ENCODE peak calls at places on chromosomes 3 and 15, in seven cellular contexts. T, P, U, C, D, K and B are unnamed samples.
A peak's percentile ranks its signal among the peaks of the same experiment; 100 is the strongest.

GRCh38 chr15:33392453-33392852 is 81.7 kb downstream of the RYR3 start:
- DNase-seq in T (no peak), P (no peak), U (no peak), C (no peak), D (no peak), K (no peak), B (no peak)

GRCh38 chr3:125651246-125651645 is 55.9 kb upstream of the OSBPL11 start:
- DNase-seq in T (no peak), P (no peak), U (no peak), C (no peak), D (no peak), K (no peak), B (peak; percentile 9)

GRCh38 chr15:59437473-59437776 is 561 bp upstream of the FAM81A start:
- DNase-seq in T (no peak), P (no peak), U (no peak), C (no peak), D (peak; percentile 12), K (no peak), B (no peak)

GRCh38 chr15:97968380-97968779 is 7.9 kb downstream of the ARRDC4 start:
- DNase-seq in T (no peak), P (no peak), U (no peak), C (no peak), D (no peak), K (no peak), B (peak; percentile 50)

GRCh38 chr3:197801801-197802504 is 10.9 kb downstream of the LRCH3 start:
- DNase-seq in T (no peak), P (peak; percentile 28), U (peak; percentile 71), C (peak; percentile 72), D (no peak), K (no peak), B (peak; percentile 11)

GRCh38 chr15:100770781-100771584 is 108.6 kb upstream of the ALDH1A3 start:
- DNase-seq in T (no peak), P (no peak), U (no peak), C (no peak), D (no peak), K (no peak), B (no peak)

GRCh38 chr15:67241132-67241855 is 13.2 kb downstream of the AAGAB start:
- DNase-seq in T (no peak), P (no peak), U (no peak), C (peak; percentile 25), D (no peak), K (no peak), B (no peak)

GRCh38 chr3:173977747-173978146 is 580.2 kb downstream of the NLGN1 start:
- DNase-seq in T (no peak), P (no peak), U (no peak), C (no peak), D (no peak), K (no peak), B (peak; percentile 70)

GRCh38 chr3:111924283-111924682 is 54.5 kb upstream of the ABHD10 start:
- DNase-seq in T (no peak), P (peak; percentile 77), U (peak; percentile 13), C (no peak), D (no peak), K (no peak), B (peak; percentile 85)

GRCh38 chr15:20355256-20355868 is 186.2 kb downstream of the GOLGA6L6 start:
- DNase-seq in T (no peak), P (no peak), U (no peak), C (no peak), D (no peak), K (no peak), B (no peak)

GRCh38 chr3:113079532-113079931 is 88.7 kb downstream of the GTPBP8 start:
- DNase-seq in T (no peak), P (no peak), U (peak; percentile 31), C (no peak), D (no peak), K (no peak), B (no peak)

GRCh38 chr3:31724681-31725080 is 192.0 kb downstream of the STT3B start:
- DNase-seq in T (peak; percentile 28), P (no peak), U (peak; percentile 28), C (peak; percentile 48), D (no peak), K (no peak), B (peak; percentile 7)

GRCh38 chr3:192079098-192079497 is 618.1 kb downstream of the PYDC2 start:
- DNase-seq in T (no peak), P (peak; percentile 99), U (no peak), C (no peak), D (no peak), K (no peak), B (peak; percentile 65)

GRCh38 chr15:23038741-23039150 is 623 bp downstream of the TUBGCP5 start:
- DNase-seq in T (peak; percentile 67), P (peak; percentile 49), U (no peak), C (peak; percentile 50), D (no peak), K (no peak), B (peak; percentile 67)

GRCh38 chr15:90750186-90750585 is 33.0 kb downstream of the BLM start:
- DNase-seq in T (no peak), P (no peak), U (no peak), C (peak; percentile 10), D (no peak), K (no peak), B (no peak)

GRCh38 chr3:106262976-106263375 is 394.2 kb upstream of the CBLB start:
- DNase-seq in T (no peak), P (no peak), U (no peak), C (peak; percentile 5), D (no peak), K (no peak), B (no peak)